ENCODE peak calls at places on chromosomes 1 and 21, in eight cellular contexts. R is keratinocyte; H is left ventricle myocardium inferior; L is stomach; K is A549; O is tibial artery; V is upper lobe of left lung; Y is CD8-positive, alpha-beta T cell. P is an unnamed sample. For H3K4me1, the result is how much of the 10 kb centered on the place peaks cover.

GRCh38 chr1:150563340-150564038 is 14.3 kb downstream of the ADAMTSL4 start:
- DNase-seq in R (no peak), H (peak), L (peak), K (peak), O (peak), V (peak), Y (no peak), P (peak)

GRCh38 chr1:45551684-45552083 is 1.1 kb downstream of the AKR1A1 start:
- DNase-seq in R (no peak), H (no peak), L (no peak), K (no peak), O (no peak), V (no peak), Y (no peak), P (no peak)

GRCh38 chr21:41501919-41502318 is 6.0 kb downstream of the TMPRSS2 start:
- DNase-seq in R (no peak), H (no peak), L (no peak), K (peak), O (no peak), V (no peak), Y (no peak), P (no peak)

GRCh38 chr1:215992620-215993019 is 425.5 kb downstream of the KCTD3 start:
- DNase-seq in R (no peak), H (no peak), L (no peak), K (peak), O (no peak), V (no peak), Y (no peak), P (no peak)

GRCh38 chr1:1250828-1251284 is 4.3 kb upstream of the C1QTNF12 start:
- DNase-seq in R (no peak), H (no peak), L (no peak), K (no peak), O (no peak), V (no peak), Y (peak), P (no peak)

GRCh38 chr1:21295545-21295944 is 5.3 kb upstream of the ECE1 start:
- DNase-seq in R (no peak), H (no peak), L (no peak), K (no peak), O (no peak), V (no peak), Y (no peak), P (no peak)

GRCh38 chr21:23960769-23961168 is 1646.5 kb downstream of the MRPL39 start:
- DNase-seq in R (no peak), H (no peak), L (no peak), K (no peak), O (no peak), V (no peak), Y (no peak), P (no peak)

GRCh38 chr1:227896710-227897655 is 50.7 kb downstream of the WNT9A start:
- DNase-seq in R (no peak), H (no peak), L (peak), K (no peak), O (peak), V (peak), Y (no peak), P (peak)

GRCh38 chr1:36443297-36443696 is 7.0 kb downstream of the OSCP1 start:
- DNase-seq in R (no peak), H (no peak), L (no peak), K (no peak), O (no peak), V (no peak), Y (no peak), P (no peak)

GRCh38 chr21:38388219-38388618 is 110.1 kb downstream of the ERG start:
- DNase-seq in R (no peak), H (no peak), L (no peak), K (no peak), O (no peak), V (no peak), Y (no peak), P (no peak)

GRCh38 chr1:227559499-227559898 is 3.9 kb upstream of the ZNF678 start:
- DNase-seq in R (no peak), H (no peak), L (no peak), K (no peak), O (no peak), V (no peak), Y (no peak), P (no peak)

GRCh38 chr21:30072496-30072895 is 94.1 kb downstream of the CLDN17 start:
- DNase-seq in R (peak), H (no peak), L (peak), K (peak), O (no peak), V (no peak), Y (no peak), P (no peak)

GRCh38 chr1:10380594-10381275 is 18.1 kb upstream of the PGD start:
- DNase-seq in R (no peak), H (no peak), L (no peak), K (peak), O (no peak), V (no peak), Y (no peak), P (no peak)

GRCh38 chr1:166905136-166905535 is 29.1 kb upstream of the TADA1 start:
- DNase-seq in R (no peak), H (no peak), L (no peak), K (no peak), O (no peak), V (no peak), Y (no peak), P (no peak)

GRCh38 chr1:218463194-218464156 is 118.3 kb downstream of the TGFB2 start:
- DNase-seq in R (no peak), H (peak), L (no peak), K (peak), O (peak), V (peak), Y (no peak), P (no peak)

GRCh38 chr21:26614251-26614650 is 41.2 kb upstream of the CYYR1 start:
- DNase-seq in R (no peak), H (no peak), L (no peak), K (no peak), O (no peak), V (no peak), Y (no peak), P (no peak)

GRCh38 chr1:108955881-108956280 is 7.4 kb downstream of the CLCC1 start:
- DNase-seq in R (no peak), H (no peak), L (no peak), K (no peak), O (no peak), V (no peak), Y (no peak), P (no peak)

GRCh38 chr21:16573581-16573980 is 843.8 kb downstream of the USP25 start:
- DNase-seq in R (no peak), H (no peak), L (no peak), K (no peak), O (no peak), V (no peak), Y (no peak), P (no peak)

GRCh38 chr1:203600782-203601513 is 25.7 kb upstream of the ATP2B4 start:
- DNase-seq in R (no peak), H (no peak), L (no peak), K (no peak), O (no peak), V (no peak), Y (no peak), P (no peak)

GRCh38 chr1:2174348-2175054 is 20.1 kb downstream of the FAAP20 start:
- DNase-seq in R (peak), H (peak), L (peak), K (peak), O (peak), V (peak), Y (no peak), P (no peak)

GRCh38 chr1:10928654-10929053 is 83.8 kb upstream of the TARDBP start:
- DNase-seq in R (no peak), H (no peak), L (no peak), K (no peak), O (no peak), V (no peak), Y (no peak), P (peak)

GRCh38 chr1:48572134-48572533 is 100.1 kb upstream of the SPATA6 start:
- DNase-seq in R (no peak), H (no peak), L (no peak), K (no peak), O (no peak), V (no peak), Y (no peak), P (no peak)

GRCh38 chr1:4634793-4635406 is 19.5 kb upstream of the AJAP1 start:
- DNase-seq in R (no peak), H (no peak), L (no peak), K (no peak), O (no peak), V (no peak), Y (no peak), P (peak)

GRCh38 chr21:15222711-15223110 is 157.9 kb upstream of the NRIP1 start:
- DNase-seq in R (no peak), H (no peak), L (no peak), K (no peak), O (no peak), V (no peak), Y (no peak), P (no peak)

GRCh38 chr1:111843177-111843576 is 87.5 kb downstream of the DDX20 start:
- DNase-seq in R (no peak), H (no peak), L (no peak), K (no peak), O (no peak), V (no peak), Y (no peak), P (no peak)

DNA sequence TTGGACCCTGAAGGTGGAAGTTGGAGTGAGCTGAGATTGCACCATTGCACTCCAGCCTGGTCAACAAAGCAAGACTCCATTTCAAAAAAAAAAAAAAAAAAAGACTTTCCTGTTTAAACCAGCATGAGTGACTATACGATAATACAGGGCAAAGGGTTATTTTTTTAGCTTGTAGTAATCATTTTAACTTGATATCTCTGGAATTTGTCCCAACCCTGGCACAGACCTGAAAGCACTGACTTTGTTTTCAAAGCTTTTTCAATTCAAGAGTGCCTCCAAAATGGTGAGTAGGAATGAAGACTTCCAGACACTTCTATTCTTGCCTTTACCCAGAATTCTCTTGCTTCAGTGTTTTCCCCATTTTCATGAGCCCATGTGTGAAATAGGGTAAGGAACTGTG is 4.4 kb upstream of the TMCO2 start:
- DNase-seq in R (no peak), H (no peak), L (no peak), K (no peak), O (no peak), V (no peak), Y (no peak), P (no peak)
- H3K4me1 ChIP-seq in R (under half), H (under half), L (under half), K (under half), O (under half), V (under half), Y (under half), P (under half)

GRCh38 chr1:235011064-235011598 is 117.5 kb downstream of the TOMM20 start:
- DNase-seq in R (no peak), H (no peak), L (no peak), K (no peak), O (no peak), V (no peak), Y (no peak), P (no peak)

GRCh38 chr1:235013512-235013911 is 115.1 kb downstream of the TOMM20 start:
- DNase-seq in R (no peak), H (no peak), L (no peak), K (no peak), O (peak), V (peak), Y (no peak), P (no peak)

GRCh38 chr1:235011599-235012435 is 116.8 kb downstream of the TOMM20 start:
- DNase-seq in R (peak), H (peak), L (peak), K (peak), O (no peak), V (peak), Y (peak), P (peak)

GRCh38 chr1:235014756-235015155 is 113.9 kb downstream of the TOMM20 start:
- DNase-seq in R (no peak), H (no peak), L (no peak), K (no peak), O (no peak), V (no peak), Y (no peak), P (no peak)

GRCh38 chr1:235012436-235013210 is 116.0 kb downstream of the TOMM20 start:
- DNase-seq in R (no peak), H (no peak), L (no peak), K (no peak), O (no peak), V (no peak), Y (no peak), P (no peak)
- TF ChIP-seq CTCF in R (no peak), H (no peak), L (no peak), K (no peak), O (no peak), V (no peak), Y (no peak), P (no peak)

GRCh38 chr1:15788624-15789301 is 18.7 kb downstream of the UQCRHL start:
- DNase-seq in R (peak), H (no peak), L (no peak), K (no peak), O (no peak), V (peak), Y (no peak), P (no peak)

GRCh38 chr1:15785683-15786082 is 21.8 kb downstream of the UQCRHL start:
- DNase-seq in R (no peak), H (no peak), L (no peak), K (no peak), O (no peak), V (no peak), Y (no peak), P (no peak)

DNA sequence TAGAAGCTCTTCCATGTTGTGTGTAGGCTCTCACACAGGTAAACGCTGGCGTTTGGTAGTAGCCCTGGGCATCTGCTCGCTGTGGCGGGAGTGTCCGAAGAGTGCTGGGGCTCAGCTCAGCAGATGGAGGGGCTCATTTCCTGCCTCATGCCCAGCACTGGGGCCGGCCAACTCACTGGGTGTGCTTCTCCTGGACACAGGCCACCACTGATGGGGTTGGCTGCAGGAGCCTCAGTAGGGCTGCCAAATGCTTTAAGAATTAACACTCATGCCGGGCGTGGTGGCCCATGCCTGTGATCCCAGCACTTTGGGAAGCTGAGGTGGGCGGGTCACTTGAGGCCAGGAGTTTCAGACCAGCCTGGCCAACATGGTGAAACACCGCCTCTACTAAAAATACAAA is 20.9 kb downstream of the UQCRHL start:
- DNase-seq in R (no peak), H (no peak), L (no peak), K (no peak), O (peak), V (peak), Y (no peak), P (no peak)
- H3K27ac ChIP-seq in R (peak), H (no peak), L (no peak), K (peak), O (peak), V (no peak), Y (no peak), P (no peak)

GRCh38 chr1:207891148-207891547 is 19.8 kb downstream of the CD34 start:
- DNase-seq in R (no peak), H (no peak), L (peak), K (no peak), O (no peak), V (no peak), Y (no peak), P (no peak)

GRCh38 chr1:207893737-207894582 is 17.0 kb downstream of the CD34 start:
- DNase-seq in R (no peak), H (no peak), L (no peak), K (no peak), O (no peak), V (no peak), Y (no peak), P (no peak)

GRCh38 chr1:207896547-207896946 is 14.4 kb downstream of the CD34 start:
- DNase-seq in R (no peak), H (no peak), L (no peak), K (no peak), O (no peak), V (no peak), Y (no peak), P (no peak)

GRCh38 chr1:207890136-207890738 is 20.7 kb downstream of the CD34 start:
- DNase-seq in R (no peak), H (peak), L (peak), K (no peak), O (peak), V (peak), Y (no peak), P (no peak)

GRCh38 chr1:207892764-207893163 is 18.2 kb downstream of the CD34 start:
- DNase-seq in R (no peak), H (no peak), L (peak), K (no peak), O (no peak), V (no peak), Y (no peak), P (no peak)
- H3K4me1 ChIP-seq in R (under half), H (half or more), L (under half), K (under half), O (under half), V (under half), Y (under half), P (under half)

GRCh38 chr1:212607924-212608208 is 695 bp upstream of the ATF3 start:
- DNase-seq in R (no peak), H (no peak), L (no peak), K (no peak), O (no peak), V (no peak), Y (no peak), P (no peak)

GRCh38 chr1:212608209-212608955 is at the start of gene ATF3:
- DNase-seq in R (peak), H (peak), L (peak), K (peak), O (peak), V (peak), Y (peak), P (peak)

GRCh38 chr1:212609701-212610574 is 1.4 kb downstream of the ATF3 start:
- DNase-seq in R (no peak), H (no peak), L (no peak), K (no peak), O (no peak), V (no peak), Y (no peak), P (no peak)

GRCh38 chr1:212610575-212610967 is 2.0 kb downstream of the ATF3 start:
- DNase-seq in R (no peak), H (no peak), L (no peak), K (no peak), O (no peak), V (no peak), Y (no peak), P (no peak)

DNA sequence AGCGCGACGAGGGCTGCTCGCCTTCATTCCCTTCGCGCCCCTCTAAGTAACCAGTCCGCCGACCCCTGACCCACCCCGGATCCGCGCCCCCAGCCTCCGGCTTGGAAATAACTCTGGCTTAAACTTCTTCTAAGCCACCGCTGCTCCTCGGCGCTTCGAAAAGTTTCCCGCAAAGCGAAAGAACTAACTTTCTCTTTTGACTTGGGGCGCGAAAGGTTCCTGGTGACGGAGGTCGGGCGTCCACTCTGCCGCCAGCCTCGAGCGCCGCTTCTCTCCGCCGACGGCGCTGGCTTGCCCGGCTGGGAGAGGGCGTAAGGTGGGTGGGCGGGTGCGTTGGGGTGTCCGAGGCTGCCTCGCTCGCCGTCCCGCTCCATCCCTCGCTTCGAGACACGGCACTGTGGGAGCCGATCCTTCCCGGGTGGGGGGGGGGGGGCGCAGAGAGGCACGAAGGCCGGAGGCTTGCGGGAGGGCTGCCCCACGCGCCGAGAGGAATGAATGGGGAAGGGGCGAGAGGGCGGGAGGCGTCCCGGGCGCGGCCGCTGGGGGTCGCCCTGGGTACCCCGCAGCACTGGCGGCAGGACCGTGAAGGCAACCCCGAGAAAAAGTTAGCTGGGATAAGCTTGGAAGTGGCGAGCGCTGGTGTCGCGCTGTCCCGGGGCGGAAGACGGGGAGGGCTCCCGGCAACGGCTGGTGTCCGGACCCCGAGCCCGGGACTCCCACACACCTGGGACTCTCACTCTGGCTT is 567 bp downstream of the ATF3 start:
- DNase-seq in R (no peak), H (peak), L (peak), K (no peak), O (peak), V (peak), Y (peak), P (peak)
- TF ChIP-seq CTCF in R (peak), H (peak), L (peak), K (peak), O (peak), V (peak), Y (peak), P (peak)

P was measured in upper lobe of right lung.